ENCODE peak calls at places on chromosomes 2 and 18, in six cellular contexts. B is Daoy, F is COLO829, S is transverse colon, Z is astrocyte of the spinal cord, O is ELR. R is an unnamed sample.

GRCh38 chr2:210955591-210955990 is 399.2 kb downstream of the CPS1 start:
- DNase-seq in B (peak; percentile 61), F (peak; percentile 22), S (no peak), Z (peak; percentile 79), O (peak; percentile 89), R (peak; percentile 76)

GRCh38 chr2:237256845-237257244 is 157.1 kb downstream of the COL6A3 start:
- DNase-seq in B (peak; percentile 77), F (no peak), S (no peak), Z (peak; percentile 65), O (peak; percentile 78), R (no peak)

GRCh38 chr2:172403881-172404470 is 23.4 kb upstream of the ITGA6 start:
- DNase-seq in B (no peak), F (no peak), S (no peak), Z (no peak), O (no peak), R (no peak)

GRCh38 chr18:9846162-9846915 is 39.4 kb upstream of the TXNDC2 start:
- DNase-seq in B (no peak), F (no peak), S (no peak), Z (peak; percentile 69), O (no peak), R (no peak)

GRCh38 chr2:234025475-234025874 is 25.0 kb upstream of the SPP2 start:
- DNase-seq in B (no peak), F (no peak), S (no peak), Z (no peak), O (peak; percentile 3), R (no peak)

GRCh38 chr2:195675783-195676427 is 18.9 kb downstream of the SLC39A10 start:
- DNase-seq in B (no peak), F (no peak), S (no peak), Z (no peak), O (no peak), R (no peak)

GRCh38 chr2:50948691-50949090 is 83.2 kb downstream of the NRXN1 start:
- DNase-seq in B (no peak), F (no peak), S (no peak), Z (no peak), O (no peak), R (no peak)

GRCh38 chr2:216819055-216819454 is 40.8 kb downstream of the TNP1 start:
- DNase-seq in B (no peak), F (no peak), S (no peak), Z (no peak), O (no peak), R (no peak)

GRCh38 chr2:190649798-190650390 is 1.0 kb downstream of the NAB1 start:
- DNase-seq in B (peak; percentile 37), F (peak; percentile 28), S (no peak), Z (peak; percentile 56), O (peak; percentile 53), R (peak; percentile 57)

GRCh38 chr2:169143998-169144397 is 74.6 kb downstream of the DHRS9 start:
- DNase-seq in B (no peak), F (no peak), S (no peak), Z (no peak), O (no peak), R (no peak)

GRCh38 chr2:28390241-28390856 is 2.3 kb upstream of the FOSL2 start:
- DNase-seq in B (peak; percentile 90), F (peak; percentile 43), S (peak; percentile 90), Z (peak; percentile 94), O (peak; percentile 91), R (peak; percentile 85)

GRCh38 chr2:237600205-237600846 is 9.8 kb upstream of the RAB17 start:
- DNase-seq in B (peak; percentile 52), F (peak; percentile 39), S (no peak), Z (no peak), O (peak; percentile 57), R (no peak)

GRCh38 chr2:217650716-217651360 is 352.0 kb downstream of the TNS1 start:
- DNase-seq in B (peak; percentile 52), F (peak; percentile 70), S (no peak), Z (peak; percentile 56), O (peak; percentile 66), R (peak; percentile 43)

GRCh38 chr18:59818769-59819168 is 81.0 kb upstream of the PMAIP1 start:
- DNase-seq in B (no peak), F (no peak), S (no peak), Z (no peak), O (no peak), R (no peak)

GRCh38 chr18:49730951-49731391 is 82.4 kb downstream of the ACAA2 start:
- DNase-seq in B (no peak), F (no peak), S (no peak), Z (no peak), O (no peak), R (no peak)

GRCh38 chr18:41524674-41525470 is 430.2 kb upstream of the PIK3C3 start:
- DNase-seq in B (no peak), F (no peak), S (no peak), Z (no peak), O (no peak), R (no peak)